ENCODE peak calls at places on chromosome 7, in eight cellular contexts. Y is nephron progenitor cell, J is fibroblast of mammary gland, U is lower leg skin, K is tibial nerve, H is right lobe of liver, V is heart right ventricle, R is left ventricle myocardium inferior. T is an unnamed sample.

GRCh38 chr7:158645842-158646241 is 58.2 kb upstream of the PTPRN2 start:
- DNase-seq in Y (no peak), J (peak), U (no peak), K (no peak), H (no peak), V (no peak), R (no peak), T (no peak)

GRCh38 chr7:91351374-91351773 is 87.1 kb downstream of the FZD1 start:
- DNase-seq in Y (no peak), J (peak), U (no peak), K (no peak), H (no peak), V (no peak), R (no peak), T (no peak)

GRCh38 chr7:65749518-65749917 is 123.4 kb upstream of the VKORC1L1 start:
- DNase-seq in Y (no peak), J (no peak), U (no peak), K (no peak), H (no peak), V (no peak), R (no peak), T (no peak)

GRCh38 chr7:26490631-26491624 is 199.3 kb downstream of the SNX10 start:
- DNase-seq in Y (no peak), J (no peak), U (peak), K (no peak), H (no peak), V (no peak), R (no peak), T (peak)

GRCh38 chr7:1012004-1012348 is 29.0 kb downstream of the CYP2W1 start:
- DNase-seq in Y (no peak), J (no peak), U (no peak), K (no peak), H (no peak), V (no peak), R (no peak), T (no peak)

GRCh38 chr7:144720139-144720538 is 115.7 kb downstream of the TPK1 start:
- DNase-seq in Y (no peak), J (peak), U (no peak), K (no peak), H (no peak), V (no peak), R (no peak), T (no peak)

GRCh38 chr7:2628137-2628482 is 3.7 kb upstream of the TTYH3 start:
- DNase-seq in Y (no peak), J (no peak), U (no peak), K (no peak), H (no peak), V (no peak), R (peak), T (no peak)

GRCh38 chr7:137423321-137423720 is 79.8 kb upstream of the PTN start:
- DNase-seq in Y (no peak), J (peak), U (no peak), K (no peak), H (no peak), V (no peak), R (no peak), T (no peak)

GRCh38 chr7:27159278-27160146 is 3.0 kb upstream of the HOXA7 start:
- DNase-seq in Y (peak), J (peak), U (no peak), K (peak), H (no peak), V (no peak), R (peak), T (peak)

GRCh38 chr7:157658851-157659412 is 322.1 kb downstream of the DNAJB6 start:
- DNase-seq in Y (no peak), J (peak), U (no peak), K (no peak), H (no peak), V (no peak), R (no peak), T (no peak)

GRCh38 chr7:24025094-24025493 is 258.9 kb upstream of the NPY start:
- DNase-seq in Y (no peak), J (no peak), U (no peak), K (no peak), H (no peak), V (no peak), R (no peak), T (no peak)

GRCh38 chr7:150572496-150572895 is 5.3 kb downstream of the GIMAP4 start:
- DNase-seq in Y (no peak), J (no peak), U (no peak), K (no peak), H (no peak), V (no peak), R (no peak), T (no peak)

GRCh38 chr7:50860174-50860573 is 77.5 kb upstream of the GRB10 start:
- DNase-seq in Y (no peak), J (no peak), U (no peak), K (no peak), H (no peak), V (no peak), R (no peak), T (no peak)

GRCh38 chr7:128844777-128845311 is 14.6 kb downstream of the FLNC start:
- DNase-seq in Y (no peak), J (no peak), U (no peak), K (no peak), H (no peak), V (no peak), R (no peak), T (peak)

GRCh38 chr7:136183981-136184380 is 206.8 kb upstream of the MTPN start:
- DNase-seq in Y (no peak), J (no peak), U (no peak), K (no peak), H (no peak), V (no peak), R (no peak), T (no peak)
- TF ChIP-seq CTCF in Y (peak), J (no peak), U (no peak), K (no peak), H (no peak), V (no peak), R (peak), T (no peak)

GRCh38 chr7:28973591-28973990 is 15.5 kb upstream of the TRIL start:
- DNase-seq in Y (no peak), J (no peak), U (no peak), K (no peak), H (no peak), V (no peak), R (no peak), T (no peak)
- TF ChIP-seq CTCF in Y (no peak), J (no peak), U (no peak), K (no peak), H (no peak), V (no peak), R (no peak), T (no peak)

DNA sequence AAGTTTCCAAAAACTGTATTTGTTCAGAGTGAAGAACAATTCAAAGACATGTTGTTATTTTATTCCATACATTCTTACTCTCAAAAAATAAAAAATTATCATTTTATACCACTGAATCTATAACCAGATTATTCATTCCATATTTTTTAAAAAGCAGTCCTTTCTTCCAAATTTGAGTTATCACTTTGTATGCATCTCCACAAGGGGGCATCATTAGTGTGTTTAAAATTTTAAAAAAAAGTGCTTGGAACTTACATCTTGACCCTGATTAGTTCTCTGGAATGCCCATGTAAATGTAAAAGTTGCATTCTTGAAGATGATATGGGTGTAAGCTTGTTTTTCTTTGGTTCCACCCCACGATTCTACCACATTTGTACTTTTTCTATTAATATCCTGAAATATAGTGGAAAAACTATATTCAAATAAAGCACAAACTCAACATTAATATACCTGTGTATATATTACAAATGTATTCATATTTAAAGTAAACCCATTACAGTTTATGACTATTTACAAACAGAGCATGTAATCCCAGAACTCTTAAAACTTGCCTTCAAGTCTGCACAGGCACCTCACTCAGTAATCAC is 144.9 kb downstream of the ELAPOR2 start:
- DNase-seq in Y (no peak), J (peak), U (no peak), K (no peak), H (no peak), V (no peak), R (no peak), T (no peak)
- TF ChIP-seq CTCF in Y (peak), J (peak), U (no peak), K (no peak), H (peak), V (peak), R (peak), T (no peak)

DNA sequence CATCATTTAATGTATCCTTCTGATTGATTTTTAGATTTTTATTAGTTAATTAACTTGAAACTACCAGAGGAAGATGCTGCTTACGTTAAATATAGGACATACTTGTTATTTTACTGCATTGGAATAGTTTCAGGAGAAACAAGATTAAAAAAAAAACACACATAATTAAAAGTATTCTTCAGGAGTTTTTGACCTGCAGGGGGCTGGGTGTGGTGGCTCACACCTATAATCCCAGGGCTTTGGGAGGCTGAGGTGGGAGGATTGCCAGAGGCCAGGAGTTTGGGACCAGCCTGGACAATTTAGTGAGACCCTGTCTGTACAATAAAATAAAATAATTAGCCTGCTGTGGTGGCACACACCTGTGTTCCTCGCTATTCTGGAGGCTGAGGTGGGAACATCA is 10.7 kb downstream of the CBLL1 start:
- DNase-seq in Y (no peak), J (no peak), U (no peak), K (no peak), H (no peak), V (no peak), R (no peak), T (no peak)
- TF ChIP-seq CTCF in Y (no peak), J (peak), U (no peak), K (no peak), H (peak), V (no peak), R (no peak), T (no peak)

GRCh38 chr7:33065981-33066380 is 3.4 kb upstream of the NT5C3A start:
- DNase-seq in Y (no peak), J (no peak), U (no peak), K (no peak), H (no peak), V (no peak), R (no peak), T (no peak)
- TF ChIP-seq CTCF in Y (no peak), J (no peak), U (no peak), K (no peak), H (no peak), V (no peak), R (no peak), T (no peak)

DNA sequence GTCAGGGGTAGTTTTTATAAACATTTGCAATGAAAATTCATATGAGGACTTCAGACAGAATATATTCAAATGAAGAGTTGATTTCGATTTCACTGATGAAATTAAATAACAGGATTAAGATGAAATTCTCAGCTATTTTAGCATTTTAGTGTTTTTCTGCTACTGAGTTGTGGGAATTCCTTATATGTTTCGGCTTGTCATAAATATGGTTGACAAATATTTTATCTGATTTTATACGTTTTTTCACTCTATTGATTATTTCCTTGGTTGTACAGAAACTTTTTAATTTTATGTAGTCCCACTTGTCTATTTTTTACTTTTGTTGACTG is 14.6 kb upstream of the NME8 start:
- DNase-seq in Y (no peak), J (no peak), U (no peak), K (no peak), H (no peak), V (no peak), R (no peak), T (no peak)
- TF ChIP-seq CTCF in Y (no peak), J (no peak), U (no peak), K (no peak), H (no peak), V (no peak), R (no peak), T (no peak)

GRCh38 chr7:131221061-131221460 is 106.6 kb upstream of the MKLN1 start:
- DNase-seq in Y (no peak), J (no peak), U (no peak), K (no peak), H (no peak), V (no peak), R (no peak), T (no peak)

GRCh38 chr7:131224996-131225395 is 102.7 kb upstream of the MKLN1 start:
- DNase-seq in Y (no peak), J (no peak), U (no peak), K (no peak), H (no peak), V (no peak), R (no peak), T (no peak)

GRCh38 chr7:131219277-131220041 is 108.2 kb upstream of the MKLN1 start:
- DNase-seq in Y (no peak), J (no peak), U (peak), K (peak), H (peak), V (peak), R (peak), T (no peak)

GRCh38 chr7:131223151-131223550 is 104.5 kb upstream of the MKLN1 start:
- DNase-seq in Y (no peak), J (no peak), U (no peak), K (no peak), H (no peak), V (no peak), R (no peak), T (no peak)

GRCh38 chr7:131222171-131222570 is 105.5 kb upstream of the MKLN1 start:
- DNase-seq in Y (no peak), J (no peak), U (no peak), K (no peak), H (no peak), V (no peak), R (no peak), T (no peak)
- TF ChIP-seq CTCF in Y (no peak), J (peak), U (no peak), K (no peak), H (no peak), V (no peak), R (no peak), T (no peak)

GRCh38 chr7:13115157-13115772 is 427.8 kb downstream of the ARL4A start:
- DNase-seq in Y (no peak), J (no peak), U (no peak), K (no peak), H (no peak), V (no peak), R (no peak), T (no peak)

GRCh38 chr7:13115829-13116228 is 428.4 kb downstream of the ARL4A start:
- DNase-seq in Y (no peak), J (no peak), U (no peak), K (no peak), H (no peak), V (no peak), R (no peak), T (no peak)

GRCh38 chr7:13111230-13111629 is 423.8 kb downstream of the ARL4A start:
- DNase-seq in Y (no peak), J (peak), U (no peak), K (no peak), H (no peak), V (no peak), R (no peak), T (no peak)

GRCh38 chr7:13117103-13117502 is 429.7 kb downstream of the ARL4A start:
- DNase-seq in Y (no peak), J (peak), U (no peak), K (no peak), H (no peak), V (no peak), R (no peak), T (no peak)
- TF ChIP-seq CTCF in Y (peak), J (peak), U (no peak), K (peak), H (peak), V (peak), R (peak), T (no peak)